ENCODE peak calls at places on chromosomes 5 and 9, in seven cellular contexts. M is GM19239, L is HuH-7, C is MV-4-11, Z is posterior cingulate gyrus, O is T-helper 17 cell, U is GOT3. G is an unnamed sample.

GRCh38 chr5:143613329-143613728 is 198.6 kb upstream of the HMHB1 start:
- DNase-seq in U (no peak), M (no peak), L (no peak), O (no peak), C (no peak), Z (no peak), G (no peak)

GRCh38 chr9:105656131-105656921 is 5.9 kb upstream of the TAL2 start:
- DNase-seq in U (no peak), Z (peak; percentile 47), C (no peak), L (peak; percentile 73), M (peak; percentile 21), O (no peak), G (no peak)

GRCh38 chr9:20043035-20043434 is 254.2 kb upstream of the SLC24A2 start:
- DNase-seq in Z (no peak), L (no peak), O (no peak), M (no peak), C (no peak), U (no peak), G (no peak)

GRCh38 chr5:14444988-14445387 is 136.6 kb upstream of the OTULINL start:
- DNase-seq in M (no peak), C (no peak), Z (no peak), L (no peak), O (no peak), U (no peak), G (no peak)

GRCh38 chr5:141668601-141669265 is 13.3 kb downstream of the ARAP3 start:
- DNase-seq in L (no peak), M (no peak), O (no peak), U (no peak), C (no peak), Z (no peak), G (no peak)

GRCh38 chr9:87086111-87086510 is 138.8 kb upstream of the GAS1 start:
- DNase-seq in O (no peak), C (no peak), Z (no peak), L (no peak), U (no peak), M (no peak), G (no peak)

GRCh38 chr5:37869221-37869620 is 29.4 kb upstream of the GDNF start:
- DNase-seq in U (no peak), M (no peak), O (no peak), L (no peak), C (no peak), Z (no peak), G (no peak)

GRCh38 chr5:96259211-96259772 is 173.8 kb downstream of the PCSK1 start:
- DNase-seq in U (no peak), L (no peak), Z (no peak), M (no peak), C (peak; percentile 83), O (no peak), G (no peak)

G was measured in adrenal gland.